ENCODE peak calls at places on chromosomes 7 and 10, in four cellular contexts. One of them, this sample, is unnamed.

GRCh38 chr10:112229096-112229495 is 45.5 kb upstream of the GPAM start:
- DNase-seq in fibroblast of pulmonary artery: no peak
- DNase-seq in hepatocyte: no peak
- DNase-seq in cardiac fibroblast: no peak
- DNase-seq in this sample: no peak

GRCh38 chr7:40876604-40877003 is 741.8 kb downstream of the SUGCT start:
- DNase-seq in fibroblast of pulmonary artery: no peak
- DNase-seq in hepatocyte: no peak
- DNase-seq in cardiac fibroblast: no peak
- DNase-seq in this sample: no peak

GRCh38 chr7:39622609-39623311 is 612 bp upstream of the RALA start:
- DNase-seq in fibroblast of pulmonary artery: no peak
- DNase-seq in hepatocyte: no peak
- DNase-seq in cardiac fibroblast: no peak
- DNase-seq in this sample: no peak

GRCh38 chr10:88027570-88027969 is 164.1 kb downstream of the PTEN start:
- DNase-seq in fibroblast of pulmonary artery: no peak
- DNase-seq in hepatocyte: no peak
- DNase-seq in cardiac fibroblast: no peak
- DNase-seq in this sample: no peak

GRCh38 chr7:140478361-140479061 is 794 bp downstream of the MKRN1 start:
- DNase-seq in fibroblast of pulmonary artery: peak
- DNase-seq in hepatocyte: peak
- DNase-seq in cardiac fibroblast: peak
- DNase-seq in this sample: peak

GRCh38 chr10:114513397-114513796 is 109.1 kb upstream of the AFAP1L2 start:
- DNase-seq in fibroblast of pulmonary artery: no peak
- DNase-seq in hepatocyte: no peak
- DNase-seq in cardiac fibroblast: no peak
- DNase-seq in this sample: no peak

GRCh38 chr10:77513783-77514331 is 123.8 kb downstream of the KCNMA1 start:
- DNase-seq in fibroblast of pulmonary artery: peak
- DNase-seq in hepatocyte: peak
- DNase-seq in cardiac fibroblast: peak
- DNase-seq in this sample: peak

GRCh38 chr7:29331163-29331562 is 136.6 kb downstream of the CHN2 start:
- DNase-seq in fibroblast of pulmonary artery: no peak
- DNase-seq in hepatocyte: no peak
- DNase-seq in cardiac fibroblast: no peak
- DNase-seq in this sample: no peak

GRCh38 chr10:3850999-3851937 is 66.3 kb upstream of the KLF6 start:
- DNase-seq in fibroblast of pulmonary artery: peak
- DNase-seq in hepatocyte: peak
- DNase-seq in cardiac fibroblast: peak
- DNase-seq in this sample: peak

GRCh38 chr7:40644454-40645188 is 509.8 kb downstream of the SUGCT start:
- DNase-seq in fibroblast of pulmonary artery: peak
- DNase-seq in hepatocyte: no peak
- DNase-seq in cardiac fibroblast: no peak
- DNase-seq in this sample: no peak

GRCh38 chr7:137656850-137657232 is 189.9 kb downstream of the DGKI start:
- DNase-seq in fibroblast of pulmonary artery: no peak
- DNase-seq in hepatocyte: no peak
- DNase-seq in cardiac fibroblast: no peak
- DNase-seq in this sample: peak

GRCh38 chr10:132983250-132984007 is 41.1 kb upstream of the CFAP46 start:
- DNase-seq in fibroblast of pulmonary artery: no peak
- DNase-seq in hepatocyte: no peak
- DNase-seq in cardiac fibroblast: no peak
- DNase-seq in this sample: no peak

GRCh38 chr7:14414274-14414986 is 425.0 kb upstream of the ETV1 start:
- DNase-seq in fibroblast of pulmonary artery: no peak
- DNase-seq in hepatocyte: no peak
- DNase-seq in cardiac fibroblast: peak
- DNase-seq in this sample: no peak

GRCh38 chr7:105009667-105010537 is 4.1 kb upstream of the KMT2E start:
- DNase-seq in fibroblast of pulmonary artery: no peak
- DNase-seq in hepatocyte: no peak
- DNase-seq in cardiac fibroblast: no peak
- DNase-seq in this sample: no peak

GRCh38 chr10:35409094-35409582 is 72.8 kb downstream of the CCNY start:
- DNase-seq in fibroblast of pulmonary artery: peak
- DNase-seq in hepatocyte: no peak
- DNase-seq in cardiac fibroblast: peak
- DNase-seq in this sample: peak

GRCh38 chr10:131166486-131166885 is 145.0 kb downstream of the TCERG1L start:
- DNase-seq in fibroblast of pulmonary artery: no peak
- DNase-seq in hepatocyte: no peak
- DNase-seq in cardiac fibroblast: no peak
- DNase-seq in this sample: no peak

GRCh38 chr7:108045154-108045553 is 42.2 kb upstream of the LAMB1 start:
- DNase-seq in fibroblast of pulmonary artery: peak
- DNase-seq in hepatocyte: peak
- DNase-seq in cardiac fibroblast: peak
- DNase-seq in this sample: peak

GRCh38 chr10:91779011-91779605 is 19.1 kb upstream of the TNKS2 start:
- DNase-seq in fibroblast of pulmonary artery: no peak
- DNase-seq in hepatocyte: no peak
- DNase-seq in cardiac fibroblast: no peak
- DNase-seq in this sample: no peak

GRCh38 chr10:122164028-122164601 is 107.0 kb upstream of the BTBD16 start:
- DNase-seq in fibroblast of pulmonary artery: no peak
- DNase-seq in hepatocyte: peak
- DNase-seq in cardiac fibroblast: no peak
- DNase-seq in this sample: no peak

GRCh38 chr10:123562387-123562786 is 103.8 kb upstream of the GPR26 start:
- DNase-seq in fibroblast of pulmonary artery: no peak
- DNase-seq in hepatocyte: no peak
- DNase-seq in cardiac fibroblast: no peak
- DNase-seq in this sample: no peak

GRCh38 chr7:30996261-30996660 is 32.5 kb downstream of the GHRHR start:
- DNase-seq in fibroblast of pulmonary artery: no peak
- DNase-seq in hepatocyte: no peak
- DNase-seq in cardiac fibroblast: peak
- DNase-seq in this sample: peak

GRCh38 chr7:82263880-82264751 is 179.5 kb downstream of the CACNA2D1 start:
- DNase-seq in fibroblast of pulmonary artery: no peak
- DNase-seq in hepatocyte: no peak
- DNase-seq in cardiac fibroblast: no peak
- DNase-seq in this sample: no peak

GRCh38 chr10:60237977-60238376 is 151.7 kb downstream of the ANK3 start:
- DNase-seq in fibroblast of pulmonary artery: peak
- DNase-seq in hepatocyte: no peak
- DNase-seq in cardiac fibroblast: peak
- DNase-seq in this sample: peak

GRCh38 chr7:81183326-81183725 is 264.5 kb upstream of the SEMA3C start:
- DNase-seq in fibroblast of pulmonary artery: no peak
- DNase-seq in hepatocyte: no peak
- DNase-seq in cardiac fibroblast: no peak
- DNase-seq in this sample: no peak

GRCh38 chr10:13827418-13827817 is 240.7 kb downstream of the PRPF18 start:
- DNase-seq in fibroblast of pulmonary artery: peak
- DNase-seq in hepatocyte: no peak
- DNase-seq in cardiac fibroblast: peak
- DNase-seq in this sample: peak

GRCh38 chr10:69816963-69817605 is 15.4 kb downstream of the COL13A1 start:
- DNase-seq in fibroblast of pulmonary artery: no peak
- DNase-seq in hepatocyte: no peak
- DNase-seq in cardiac fibroblast: no peak
- DNase-seq in this sample: no peak

GRCh38 chr10:132142396-132143161 is 44.2 kb upstream of the DPYSL4 start:
- DNase-seq in fibroblast of pulmonary artery: peak
- DNase-seq in hepatocyte: peak
- DNase-seq in cardiac fibroblast: peak
- DNase-seq in this sample: no peak

GRCh38 chr7:4745971-4746919 is 29.2 kb upstream of the AP5Z1 start:
- DNase-seq in fibroblast of pulmonary artery: peak
- DNase-seq in hepatocyte: peak
- DNase-seq in cardiac fibroblast: peak
- DNase-seq in this sample: peak

GRCh38 chr7:17598846-17599245 is 300.4 kb downstream of the AHR start:
- DNase-seq in fibroblast of pulmonary artery: no peak
- DNase-seq in hepatocyte: no peak
- DNase-seq in cardiac fibroblast: no peak
- DNase-seq in this sample: no peak

GRCh38 chr10:13536674-13537366 is 8.0 kb upstream of the BEND7 start:
- DNase-seq in fibroblast of pulmonary artery: peak
- DNase-seq in hepatocyte: peak
- DNase-seq in cardiac fibroblast: peak
- DNase-seq in this sample: peak

GRCh38 chr7:55622241-55622835 is 50.0 kb upstream of the VOPP1 start:
- DNase-seq in fibroblast of pulmonary artery: no peak
- DNase-seq in hepatocyte: no peak
- DNase-seq in cardiac fibroblast: no peak
- DNase-seq in this sample: no peak

GRCh38 chr10:18290651-18291313 is 150.6 kb downstream of the CACNB2 start:
- DNase-seq in fibroblast of pulmonary artery: no peak
- DNase-seq in hepatocyte: no peak
- DNase-seq in cardiac fibroblast: no peak
- DNase-seq in this sample: no peak

GRCh38 chr10:3074985-3075600 is 7.7 kb downstream of the PFKP start:
- DNase-seq in fibroblast of pulmonary artery: no peak
- DNase-seq in hepatocyte: no peak
- DNase-seq in cardiac fibroblast: no peak
- DNase-seq in this sample: no peak

GRCh38 chr10:69980672-69981071 is 72.0 kb upstream of the MACROH2A2 start:
- DNase-seq in fibroblast of pulmonary artery: no peak
- DNase-seq in hepatocyte: no peak
- DNase-seq in cardiac fibroblast: no peak
- DNase-seq in this sample: no peak

GRCh38 chr10:29030855-29031254 is 258.0 kb upstream of the LYZL1 start:
- DNase-seq in fibroblast of pulmonary artery: peak
- DNase-seq in hepatocyte: no peak
- DNase-seq in cardiac fibroblast: peak
- DNase-seq in this sample: peak

GRCh38 chr7:134963031-134963430 is 23.3 kb upstream of the AGBL3 start:
- DNase-seq in fibroblast of pulmonary artery: no peak
- DNase-seq in hepatocyte: no peak
- DNase-seq in cardiac fibroblast: no peak
- DNase-seq in this sample: peak

GRCh38 chr10:28426392-28427159 is 106.3 kb upstream of the WAC start:
- DNase-seq in fibroblast of pulmonary artery: no peak
- DNase-seq in hepatocyte: no peak
- DNase-seq in cardiac fibroblast: no peak
- DNase-seq in this sample: no peak

GRCh38 chr7:107047902-107048782 is 3.6 kb downstream of the PRKAR2B start:
- DNase-seq in fibroblast of pulmonary artery: peak
- DNase-seq in hepatocyte: no peak
- DNase-seq in cardiac fibroblast: no peak
- DNase-seq in this sample: no peak

GRCh38 chr7:46479680-46480079 is 558.6 kb upstream of the IGFBP3 start:
- DNase-seq in fibroblast of pulmonary artery: no peak
- DNase-seq in hepatocyte: no peak
- DNase-seq in cardiac fibroblast: no peak
- DNase-seq in this sample: no peak

GRCh38 chr10:6068006-6068405 is 5.8 kb upstream of the IL2RA start:
- DNase-seq in fibroblast of pulmonary artery: no peak
- DNase-seq in hepatocyte: no peak
- DNase-seq in cardiac fibroblast: no peak
- DNase-seq in this sample: no peak
- H3K4me3 ChIP-seq in fibroblast of pulmonary artery: no peak
- H3K4me3 ChIP-seq in hepatocyte: no peak
- H3K4me3 ChIP-seq in cardiac fibroblast: no peak
- H3K4me3 ChIP-seq in this sample: no peak

GRCh38 chr7:99975782-99976521 is at the start of gene AZGP1:
- DNase-seq in fibroblast of pulmonary artery: no peak
- DNase-seq in hepatocyte: peak
- DNase-seq in cardiac fibroblast: peak
- DNase-seq in this sample: no peak
- TF ChIP-seq CTCF in fibroblast of pulmonary artery: no peak
- TF ChIP-seq CTCF in hepatocyte: no peak
- TF ChIP-seq CTCF in cardiac fibroblast: no peak
- TF ChIP-seq CTCF in this sample: no peak

GRCh38 chr7:148783801-148784527 is 85.3 kb downstream of the CUL1 start:
- DNase-seq in fibroblast of pulmonary artery: no peak
- DNase-seq in hepatocyte: no peak
- DNase-seq in cardiac fibroblast: no peak
- DNase-seq in this sample: peak

GRCh38 chr7:148787571-148788295 is 89.0 kb downstream of the CUL1 start:
- DNase-seq in fibroblast of pulmonary artery: no peak
- DNase-seq in hepatocyte: no peak
- DNase-seq in cardiac fibroblast: no peak
- DNase-seq in this sample: no peak

DNA sequence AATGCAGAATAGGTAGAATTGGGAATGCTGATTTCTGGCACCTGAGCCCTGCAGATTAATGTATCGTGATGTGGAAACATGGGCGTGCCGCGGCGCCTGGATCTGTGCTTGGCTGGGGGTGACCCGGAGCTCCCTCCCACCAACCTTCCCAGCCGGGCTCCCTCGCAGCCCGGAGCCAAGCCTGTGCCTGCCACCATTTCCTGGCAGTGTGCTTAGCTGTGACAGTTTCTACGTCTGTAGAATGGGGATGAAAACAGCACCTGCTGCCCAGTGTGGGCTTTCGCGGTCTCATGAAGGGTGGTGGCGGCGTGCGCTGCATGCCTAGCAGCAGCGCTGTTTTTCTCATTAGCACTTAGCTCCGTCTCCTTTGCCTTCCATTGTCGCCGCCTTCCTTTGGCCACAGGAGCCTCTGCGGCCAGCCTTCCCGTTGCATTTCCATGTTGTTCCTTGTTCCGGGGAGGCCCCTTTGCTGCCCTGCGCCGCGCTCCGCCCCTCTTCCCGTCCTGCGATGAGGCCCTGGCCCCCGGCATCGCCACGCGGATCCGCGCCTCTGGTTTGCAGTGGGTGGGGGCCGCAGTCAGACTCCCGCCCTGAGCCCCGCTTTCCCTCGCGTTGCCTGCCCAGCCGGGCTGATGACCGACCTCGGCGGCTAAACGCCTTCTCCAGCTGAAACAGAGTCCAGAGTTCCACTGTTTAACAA is 84.2 kb downstream of the CUL1 start:
- DNase-seq in fibroblast of pulmonary artery: no peak
- DNase-seq in hepatocyte: no peak
- DNase-seq in cardiac fibroblast: no peak
- DNase-seq in this sample: no peak
- H3K4me3 ChIP-seq in fibroblast of pulmonary artery: no peak
- H3K4me3 ChIP-seq in hepatocyte: no peak
- H3K4me3 ChIP-seq in cardiac fibroblast: no peak
- H3K4me3 ChIP-seq in this sample: no peak

GRCh38 chr10:102732661-102733060 is 11.1 kb upstream of the WBP1L start:
- DNase-seq in fibroblast of pulmonary artery: no peak
- DNase-seq in hepatocyte: no peak
- DNase-seq in cardiac fibroblast: no peak
- DNase-seq in this sample: no peak
- TF ChIP-seq CTCF in fibroblast of pulmonary artery: no peak
- TF ChIP-seq CTCF in hepatocyte: no peak
- TF ChIP-seq CTCF in cardiac fibroblast: no peak
- TF ChIP-seq CTCF in this sample: no peak

GRCh38 chr7:157268540-157268939 is 68.3 kb upstream of the DNAJB6 start:
- DNase-seq in fibroblast of pulmonary artery: peak
- DNase-seq in hepatocyte: no peak
- DNase-seq in cardiac fibroblast: peak
- DNase-seq in this sample: no peak
- H3K4me3 ChIP-seq in fibroblast of pulmonary artery: no peak
- H3K4me3 ChIP-seq in hepatocyte: no peak
- H3K4me3 ChIP-seq in cardiac fibroblast: no peak
- H3K4me3 ChIP-seq in this sample: no peak

GRCh38 chr7:120733143-120733542 is 124.8 kb downstream of the TSPAN12 start:
- DNase-seq in fibroblast of pulmonary artery: peak
- DNase-seq in hepatocyte: no peak
- DNase-seq in cardiac fibroblast: peak
- DNase-seq in this sample: peak
- TF ChIP-seq CTCF in fibroblast of pulmonary artery: no peak
- TF ChIP-seq CTCF in hepatocyte: no peak
- TF ChIP-seq CTCF in cardiac fibroblast: peak
- TF ChIP-seq CTCF in this sample: no peak